ENCODE peak calls at places on chromosomes 12 and 14, in seven cellular contexts. J is endothelial cell, F is AG08395, R is substantia nigra, E is DMS153, I is foreskin melanocyte, D is HEK293T. S is an unnamed sample.

GRCh38 chr14:99420711-99421110 is 59.9 kb downstream of the SETD3 start:
- DNase-seq in R (no peak), E (no peak), F (no peak), D (no peak), J (no peak), I (no peak), S (no peak)

GRCh38 chr12:85373045-85373444 is 93.0 kb downstream of the ALX1 start:
- DNase-seq in R (no peak), F (no peak), D (no peak), I (no peak), J (no peak), E (no peak), S (no peak)

GRCh38 chr14:77177623-77178185 is 3.9 kb upstream of the TMEM63C start:
- DNase-seq in R (no peak), I (no peak), E (peak), F (no peak), D (no peak), J (no peak), S (no peak)

GRCh38 chr12:7021956-7022355 is 3.7 kb upstream of the LPCAT3 start:
- DNase-seq in F (no peak), E (no peak), J (no peak), I (no peak), R (no peak), D (no peak), S (no peak)

GRCh38 chr12:117076410-117077372 is 22.5 kb downstream of the TESC start:
- DNase-seq in J (no peak), E (peak), D (no peak), I (peak), R (no peak), F (no peak), S (no peak)

GRCh38 chr12:84840356-84840755 is 72.2 kb downstream of the SLC6A15 start:
- DNase-seq in F (no peak), J (no peak), D (no peak), R (no peak), E (no peak), I (no peak), S (no peak)

GRCh38 chr14:30603402-30603801 is 18.7 kb upstream of the SCFD1 start:
- DNase-seq in F (no peak), J (no peak), E (no peak), D (no peak), I (no peak), R (no peak), S (no peak)

GRCh38 chr12:130920711-130921381 is 32.9 kb upstream of the ADGRD1 start:
- DNase-seq in E (no peak), D (no peak), J (no peak), F (peak), R (no peak), I (no peak), S (no peak)

GRCh38 chr12:89344862-89345202 is 7.5 kb downstream of the DUSP6 start:
- DNase-seq in I (no peak), F (no peak), J (no peak), R (no peak), D (no peak), E (no peak), S (no peak)

GRCh38 chr12:4148418-4149056 is 125.0 kb upstream of the CCND2 start:
- DNase-seq in E (no peak), J (no peak), I (no peak), D (no peak), F (no peak), R (no peak), S (no peak)

GRCh38 chr12:99282670-99283069 is 364.9 kb upstream of the GARIN6 start:
- DNase-seq in R (no peak), F (no peak), J (no peak), D (no peak), E (no peak), I (no peak), S (no peak)

GRCh38 chr14:50545618-50546017 is 13.2 kb upstream of the MAP4K5 start:
- DNase-seq in J (no peak), E (no peak), R (no peak), F (no peak), I (no peak), D (no peak), S (no peak)

GRCh38 chr14:60656755-60657608 is 7.7 kb upstream of the SIX1 start:
- DNase-seq in D (no peak), I (no peak), F (peak), J (peak), E (peak), R (no peak), S (no peak)

GRCh38 chr14:90446405-90446804 is 49.6 kb downstream of the CALM1 start:
- DNase-seq in D (no peak), R (no peak), J (no peak), I (no peak), F (no peak), E (no peak), S (no peak)

GRCh38 chr12:124230117-124230757 is 64.7 kb upstream of the RFLNA start:
- DNase-seq in F (no peak), J (no peak), I (no peak), D (no peak), E (no peak), R (no peak), S (no peak)